ENCODE peak calls at places on chromosomes 6 and 20, in seven cellular contexts. F is cardiac muscle cell; T is glutamatergic neuron; R is CD8-positive, alpha-beta T cell; K is esophagus squamous epithelium; Y is osteoblast; P is GM06990. L is an unnamed sample.

GRCh38 chr6:118712955-118713354 is 61.6 kb upstream of the CEP85L start:
- DNase-seq in F (no peak), T (no peak), R (no peak), K (no peak), Y (no peak), P (no peak), L (no peak)

GRCh38 chr6:36609582-36609981 is 15.4 kb downstream of the SRSF3 start:
- DNase-seq in F (no peak), T (no peak), R (no peak), K (no peak), Y (no peak), P (no peak), L (no peak)

GRCh38 chr20:18971574-18971973 is 158.0 kb downstream of the SCP2D1 start:
- DNase-seq in F (no peak), T (no peak), R (no peak), K (no peak), Y (peak), P (no peak), L (no peak)

GRCh38 chr6:10528170-10528981 is 7.2 kb downstream of the GCNT2 start:
- DNase-seq in F (no peak), T (no peak), R (no peak), K (no peak), Y (peak), P (peak), L (no peak)

GRCh38 chr6:51554029-51554428 is 533.4 kb downstream of the PKHD1 start:
- DNase-seq in F (no peak), T (no peak), R (no peak), K (no peak), Y (no peak), P (no peak), L (no peak)

GRCh38 chr6:37110455-37111155 is 59.3 kb upstream of the PIM1 start:
- DNase-seq in F (no peak), T (no peak), R (no peak), K (no peak), Y (no peak), P (no peak), L (no peak)

GRCh38 chr6:109978174-109979032 is at the start of gene GPR6:
- DNase-seq in F (peak), T (peak), R (no peak), K (no peak), Y (peak), P (peak), L (no peak)

GRCh38 chr6:81875776-81876293 is 123.4 kb upstream of the TENT5A start:
- DNase-seq in F (no peak), T (no peak), R (no peak), K (no peak), Y (no peak), P (no peak), L (no peak)

GRCh38 chr6:125798734-125799510 is 8.2 kb downstream of the NCOA7 start:
- DNase-seq in F (no peak), T (no peak), R (no peak), K (no peak), Y (no peak), P (peak), L (no peak)

GRCh38 chr6:125797120-125797933 is 6.6 kb downstream of the NCOA7 start:
- DNase-seq in F (no peak), T (no peak), R (no peak), K (no peak), Y (no peak), P (no peak), L (no peak)

GRCh38 chr6:125794342-125795137 is 3.8 kb downstream of the NCOA7 start:
- DNase-seq in F (no peak), T (no peak), R (no peak), K (no peak), Y (no peak), P (no peak), L (no peak)

GRCh38 chr6:125795301-125795700 is 4.5 kb downstream of the NCOA7 start:
- DNase-seq in F (no peak), T (no peak), R (no peak), K (no peak), Y (no peak), P (no peak), L (no peak)

DNA sequence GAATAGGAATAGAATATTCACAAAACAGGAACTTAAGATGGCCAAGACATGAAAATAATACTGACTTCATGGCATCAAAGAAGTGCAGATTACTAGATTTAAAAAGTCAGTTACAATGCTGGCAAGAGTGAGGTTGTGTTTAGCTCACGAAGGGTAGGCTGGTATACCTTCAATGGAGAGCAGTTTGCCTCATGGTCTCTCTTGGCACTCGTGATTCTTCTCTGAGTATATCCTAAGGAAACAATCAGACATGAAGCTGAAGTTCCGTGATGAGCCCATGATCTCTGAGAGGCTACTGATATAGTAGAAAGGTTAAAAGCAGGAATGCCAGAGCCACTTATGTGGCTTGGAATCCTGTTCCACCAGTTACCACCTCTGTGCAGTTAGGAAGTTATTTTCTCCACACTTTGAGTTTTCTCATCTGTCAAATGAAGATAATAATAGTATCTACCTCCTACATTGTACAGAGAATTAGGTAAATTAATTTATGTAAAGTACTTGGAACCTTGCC is 7.2 kb downstream of the NCOA7 start:
- DNase-seq in F (no peak), T (no peak), R (no peak), K (no peak), Y (no peak), P (no peak), L (no peak)
- TF ChIP-seq CTCF in F (no peak), T (no peak), R (no peak), K (no peak), Y (no peak), P (no peak), L (no peak)

GRCh38 chr20:23357767-23358562 is 4.0 kb upstream of the GZF1 start:
- DNase-seq in F (peak), T (peak), R (peak), K (peak), Y (peak), P (peak), L (peak)
- TF ChIP-seq CTCF in F (no peak), T (no peak), R (no peak), K (no peak), Y (no peak), P (peak), L (no peak)

GRCh38 chr6:4844108-4844507 is 67.9 kb downstream of the CDYL start:
- DNase-seq in F (no peak), T (peak), R (no peak), K (no peak), Y (no peak), P (no peak), L (no peak)
- TF ChIP-seq CTCF in F (peak), T (peak), R (no peak), K (no peak), Y (peak), P (peak), L (no peak)

DNA sequence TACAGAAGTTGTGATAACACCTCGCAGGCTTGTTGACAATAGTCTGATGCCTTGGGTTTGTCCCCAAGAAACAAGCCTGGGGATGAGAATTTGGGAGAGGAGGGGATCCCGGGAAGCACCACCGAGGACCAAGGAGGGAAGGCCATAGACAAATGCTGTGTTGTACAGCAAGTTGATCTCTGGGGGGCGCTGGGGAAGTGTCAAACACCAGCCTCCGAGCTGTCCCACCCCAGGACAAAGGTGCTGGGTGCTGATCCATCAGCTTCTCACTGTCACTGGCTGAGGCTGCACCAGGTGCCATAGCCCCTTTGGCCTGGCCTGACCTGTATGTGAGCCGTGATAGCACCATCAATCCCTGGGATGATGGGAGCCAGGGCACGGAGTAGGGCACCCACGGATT is 64.0 kb downstream of the SYNDIG1 start:
- DNase-seq in F (no peak), T (no peak), R (no peak), K (no peak), Y (no peak), P (no peak), L (no peak)
- TF ChIP-seq CTCF in F (no peak), T (no peak), R (no peak), K (no peak), Y (no peak), P (peak), L (no peak)

GRCh38 chr6:28896505-28897392 is 27.0 kb downstream of the TRIM27 start:
- DNase-seq in F (peak), T (peak), R (peak), K (no peak), Y (no peak), P (peak), L (no peak)
- TF ChIP-seq CTCF in F (no peak), T (peak), R (peak), K (no peak), Y (peak), P (peak), L (peak)

GRCh38 chr6:113644861-113645575 is 212.1 kb upstream of the MARCKS start:
- DNase-seq in F (no peak), T (no peak), R (no peak), K (no peak), Y (peak), P (peak), L (peak)
- TF ChIP-seq CTCF in F (no peak), T (no peak), R (no peak), K (no peak), Y (no peak), P (no peak), L (no peak)